ENCODE peak calls at places on chromosomes 6 and 20, in ten cellular contexts. P is spleen, S is A673, I is esophagus squamous epithelium, J is dorsolateral prefrontal cortex, O is HCT116, F is transverse colon, Y is fibroblast of lung, L is lower lobe of right lung, K is MM.1S. G is an unnamed sample.
A peak's percentile ranks its signal among the peaks of the same experiment; 100 is the strongest.

GRCh38 chr20:56820984-56821383 is 191.9 kb downstream of the TFAP2C start:
- DNase-seq in S (no peak), J (no peak), F (no peak), L (no peak), I (no peak), Y (no peak), O (no peak), K (no peak), P (no peak), G (no peak)

GRCh38 chr6:109304284-109305015 is 77.8 kb downstream of the CD164 start:
- DNase-seq in L (no peak), S (no peak), J (no peak), F (no peak), P (no peak), I (no peak), K (no peak), Y (peak; percentile 2), O (no peak), G (peak; percentile 45)

GRCh38 chr20:35523298-35523888 is 6.1 kb downstream of the C20orf173 start:
- DNase-seq in S (peak; percentile 53), F (no peak), I (no peak), P (no peak), K (no peak), Y (no peak), J (no peak), L (no peak), O (no peak), G (no peak)

GRCh38 chr6:98929498-98930060 is 18.2 kb downstream of the FBXL4 start:
- DNase-seq in F (no peak), S (no peak), O (no peak), Y (peak; percentile 2), J (no peak), I (no peak), K (no peak), P (no peak), L (no peak), G (no peak)

GRCh38 chr6:81750660-81751387 is 1.7 kb downstream of the TENT5A start:
- DNase-seq in O (no peak), P (no peak), Y (peak; percentile 26), I (no peak), J (no peak), S (no peak), K (no peak), L (no peak), F (no peak), G (no peak)

GRCh38 chr20:667351-668034 is 8.1 kb downstream of the SCRT2 start:
- DNase-seq in I (no peak), J (no peak), Y (peak; percentile 18), F (peak; percentile 54), P (peak; percentile 89), K (peak; percentile 45), L (peak; percentile 81), O (no peak), S (peak; percentile 53), G (no peak)

GRCh38 chr20:48722737-48723191 is 105.0 kb downstream of the PREX1 start:
- DNase-seq in S (peak; percentile 81), O (no peak), P (peak; percentile 83), I (no peak), J (no peak), Y (peak; percentile 50), F (no peak), L (no peak), K (no peak), G (no peak)

GRCh38 chr20:62831361-62831788 is 14.5 kb downstream of the COL9A3 start:
- DNase-seq in J (no peak), P (peak; percentile 58), Y (no peak), O (no peak), K (no peak), F (peak; percentile 76), S (no peak), L (no peak), I (no peak), G (no peak)

GRCh38 chr6:43215066-43215465 is 14.2 kb downstream of the DNPH1 start:
- DNase-seq in Y (no peak), F (no peak), K (no peak), L (no peak), S (no peak), P (no peak), I (no peak), J (no peak), O (no peak), G (no peak)

GRCh38 chr6:43219119-43219518 is 10.2 kb downstream of the DNPH1 start:
- DNase-seq in S (no peak), Y (no peak), K (no peak), O (no peak), L (no peak), P (no peak), J (no peak), F (no peak), I (no peak), G (no peak)

GRCh38 chr6:43217351-43217750 is 11.9 kb downstream of the DNPH1 start:
- DNase-seq in J (no peak), Y (no peak), S (no peak), F (no peak), P (no peak), L (no peak), O (no peak), I (no peak), K (no peak), G (no peak)

GRCh38 chr6:43213431-43213830 is 15.8 kb downstream of the DNPH1 start:
- DNase-seq in J (no peak), P (no peak), O (no peak), F (no peak), K (no peak), L (no peak), S (no peak), Y (no peak), I (no peak), G (no peak)

GRCh38 chr6:43216200-43216599 is 13.1 kb downstream of the DNPH1 start:
- DNase-seq in K (no peak), L (no peak), I (no peak), J (no peak), O (no peak), Y (no peak), S (no peak), F (no peak), P (no peak), G (no peak)
- H3K27ac ChIP-seq in K (no peak overlapping the region), L (no peak overlapping the region), I (no peak overlapping the region), J (no peak overlapping the region), O (no peak overlapping the region), Y (no peak overlapping the region), S (no peak overlapping the region), F (no peak overlapping the region), P (no peak overlapping the region), G (no peak overlapping the region)

DNA sequence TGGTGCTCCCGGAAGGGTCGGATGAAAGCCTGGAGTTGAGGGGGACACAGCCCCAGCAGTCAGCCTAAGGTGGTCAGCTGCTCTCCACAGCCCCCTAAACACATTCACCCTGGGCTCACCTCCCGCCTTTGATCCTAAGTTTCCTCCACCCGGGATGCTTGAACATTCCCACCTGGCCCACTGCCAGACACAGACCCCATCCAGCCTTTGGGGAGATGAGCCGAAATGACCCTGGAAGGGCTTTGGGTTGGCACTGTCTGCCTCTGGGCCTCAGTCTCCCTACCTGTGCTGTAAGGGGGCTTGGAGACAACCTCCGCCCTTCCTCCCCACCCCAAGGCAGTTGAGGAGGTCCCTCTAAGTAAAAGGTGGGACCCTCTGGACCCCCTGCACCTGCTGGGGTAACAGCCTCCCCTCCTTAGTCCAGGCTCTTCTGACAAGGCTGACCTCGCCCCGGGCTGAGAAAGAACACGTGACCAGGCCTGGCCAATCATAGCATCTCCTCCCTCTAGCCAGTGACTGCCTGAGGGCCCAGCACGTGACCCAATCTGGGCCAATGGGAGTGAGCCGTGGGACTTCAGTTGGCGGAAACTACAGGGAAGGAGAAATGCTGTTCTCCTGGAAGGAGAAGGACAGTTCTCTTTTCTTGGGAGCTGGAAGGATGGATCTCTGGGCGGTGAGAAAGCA is 16.9 kb upstream of the UBE2V1 start:
- DNase-seq in K (no peak), S (no peak), L (no peak), O (no peak), Y (no peak), I (no peak), F (no peak), J (no peak), P (no peak), G (no peak)
- H3K27ac ChIP-seq in K (no peak overlapping the region), S (no peak overlapping the region), L (no peak overlapping the region), O (no peak overlapping the region), Y (peak overlapping the region; percentile 52), I (peak overlapping the region; percentile 13), F (peak overlapping the region; percentile 14), J (no peak overlapping the region), P (no peak overlapping the region), G (no peak overlapping the region)

DNA sequence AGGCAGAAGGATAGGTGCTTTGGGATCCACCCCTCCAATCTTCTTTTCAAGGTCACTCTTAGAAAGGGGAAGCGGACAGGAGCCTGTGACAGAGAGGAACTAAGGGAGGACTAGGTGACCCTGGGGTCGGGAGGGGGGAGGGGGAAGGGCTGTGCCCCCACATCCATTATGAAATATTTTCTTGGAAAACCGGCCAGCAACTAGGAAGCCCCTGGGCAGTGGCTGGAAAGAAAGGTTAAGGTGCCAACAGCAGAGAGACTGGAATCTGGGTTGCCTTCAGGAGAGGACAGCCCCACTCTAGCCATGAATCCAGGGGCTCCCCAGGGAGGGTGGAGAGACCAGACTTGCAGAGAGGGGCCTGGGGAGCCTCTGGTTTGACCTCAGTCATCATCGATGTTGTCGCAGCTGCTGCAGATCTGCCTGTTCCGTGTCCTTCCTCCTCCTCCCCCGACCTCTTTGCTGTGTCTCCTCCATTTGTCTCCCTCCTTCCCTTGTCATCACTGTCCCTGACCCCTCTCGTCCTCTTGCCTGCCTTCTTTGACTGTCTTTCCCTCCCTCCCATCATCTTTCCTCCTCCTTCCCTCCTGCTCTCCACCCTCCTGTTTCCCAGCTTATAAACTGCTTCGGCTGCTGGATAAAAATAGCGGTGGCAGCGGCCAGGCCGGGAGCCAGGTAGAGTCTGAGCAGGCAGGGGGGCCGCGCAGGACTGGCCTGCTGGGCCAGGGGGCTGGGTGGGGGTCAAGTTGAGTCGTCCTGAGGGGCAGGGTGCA is 3.2 kb downstream of the SLC29A1 start:
- DNase-seq in S (no peak), F (no peak), P (no peak), K (no peak), I (no peak), J (peak; percentile 47), L (no peak), O (no peak), Y (no peak), G (no peak)
- H3K27ac ChIP-seq in S (peak overlapping the region; percentile 36), F (peak overlapping the region; percentile 33), P (no peak overlapping the region), K (no peak overlapping the region), I (peak overlapping the region; percentile 65), J (peak overlapping the region; percentile 92), L (no peak overlapping the region), O (no peak overlapping the region), Y (no peak overlapping the region), G (peak overlapping the region; percentile 60)

GRCh38 chr6:166969390-166970002 is 13.1 kb upstream of the RNASET2 start:
- DNase-seq in J (no peak), S (no peak), F (no peak), P (no peak), L (no peak), Y (no peak), I (no peak), K (no peak), O (no peak), G (no peak)

GRCh38 chr6:166977626-166978550 is 21.3 kb upstream of the CEP43 start:
- DNase-seq in S (peak; percentile 71), J (no peak), O (no peak), P (no peak), I (no peak), K (no peak), F (no peak), Y (no peak), L (no peak), G (no peak)

GRCh38 chr6:166971271-166971670 is 14.9 kb upstream of the RNASET2 start:
- DNase-seq in J (no peak), P (no peak), O (no peak), Y (no peak), S (no peak), K (no peak), F (no peak), L (no peak), I (no peak), G (no peak)

GRCh38 chr6:166970776-166971175 is 14.4 kb upstream of the RNASET2 start:
- DNase-seq in F (no peak), J (no peak), O (no peak), P (no peak), K (no peak), Y (no peak), I (no peak), S (no peak), L (no peak), G (no peak)

GRCh38 chr6:166972101-166972500 is 15.8 kb upstream of the RNASET2 start:
- DNase-seq in P (no peak), O (no peak), I (no peak), L (no peak), K (no peak), J (no peak), S (no peak), Y (no peak), F (no peak), G (no peak)
- H3K27ac ChIP-seq in P (no peak overlapping the region), O (no peak overlapping the region), I (no peak overlapping the region), L (no peak overlapping the region), K (no peak overlapping the region), J (no peak overlapping the region), S (no peak overlapping the region), Y (no peak overlapping the region), F (no peak overlapping the region), G (no peak overlapping the region)

G was measured in caudate nucleus.